ENCODE peak calls at places on chromosomes 6 and 20, in four cellular contexts. One of them, this sample, is unnamed.

GRCh38 chr6:35024601-35025054 is 116.5 kb downstream of the TCP11 start:
- DNase-seq in HCT116: peak
- DNase-seq in K562: peak
- DNase-seq in HepG2: peak
- DNase-seq in this sample: peak

GRCh38 chr6:134517145-134517658 is 199.3 kb upstream of the SGK1 start:
- DNase-seq in HCT116: no peak
- DNase-seq in K562: no peak
- DNase-seq in HepG2: peak
- DNase-seq in this sample: no peak

GRCh38 chr6:63802606-63803206 is 167.1 kb downstream of the PHF3 start:
- DNase-seq in HCT116: no peak
- DNase-seq in K562: peak
- DNase-seq in HepG2: peak
- DNase-seq in this sample: no peak

GRCh38 chr20:2330090-2330695 is 34.4 kb downstream of the TGM3 start:
- DNase-seq in HCT116: no peak
- DNase-seq in K562: no peak
- DNase-seq in HepG2: no peak
- DNase-seq in this sample: no peak

GRCh38 chr6:53673138-53673801 is 7.7 kb upstream of the KLHL31 start:
- DNase-seq in HCT116: peak
- DNase-seq in K562: no peak
- DNase-seq in HepG2: peak
- DNase-seq in this sample: peak

GRCh38 chr20:25533920-25534700 is 51.2 kb downstream of the NINL start:
- DNase-seq in HCT116: no peak
- DNase-seq in K562: no peak
- DNase-seq in HepG2: no peak
- DNase-seq in this sample: no peak

GRCh38 chr6:135144678-135145508 is 36.2 kb upstream of the MYB start:
- DNase-seq in HCT116: peak
- DNase-seq in K562: peak
- DNase-seq in HepG2: peak
- DNase-seq in this sample: no peak

GRCh38 chr6:159151266-159151855 is 17.8 kb upstream of the FNDC1 start:
- DNase-seq in HCT116: peak
- DNase-seq in K562: peak
- DNase-seq in HepG2: peak
- DNase-seq in this sample: no peak

GRCh38 chr6:100751590-100751989 is 129.5 kb downstream of the ASCC3 start:
- DNase-seq in HCT116: no peak
- DNase-seq in K562: no peak
- DNase-seq in HepG2: no peak
- DNase-seq in this sample: no peak

GRCh38 chr6:170088349-170088951 is 202.4 kb downstream of the DLL1 start:
- DNase-seq in HCT116: no peak
- DNase-seq in K562: no peak
- DNase-seq in HepG2: no peak
- DNase-seq in this sample: no peak

GRCh38 chr6:73696990-73697651 is 1.1 kb downstream of the CD109 start:
- DNase-seq in HCT116: no peak
- DNase-seq in K562: no peak
- DNase-seq in HepG2: no peak
- DNase-seq in this sample: no peak
- TF ChIP-seq TCF7L2 in HCT116: no peak
- TF ChIP-seq TCF7L2 in K562: no peak
- TF ChIP-seq TCF7L2 in HepG2: no peak
- TF ChIP-seq TCF7L2 in this sample: no peak

DNA sequence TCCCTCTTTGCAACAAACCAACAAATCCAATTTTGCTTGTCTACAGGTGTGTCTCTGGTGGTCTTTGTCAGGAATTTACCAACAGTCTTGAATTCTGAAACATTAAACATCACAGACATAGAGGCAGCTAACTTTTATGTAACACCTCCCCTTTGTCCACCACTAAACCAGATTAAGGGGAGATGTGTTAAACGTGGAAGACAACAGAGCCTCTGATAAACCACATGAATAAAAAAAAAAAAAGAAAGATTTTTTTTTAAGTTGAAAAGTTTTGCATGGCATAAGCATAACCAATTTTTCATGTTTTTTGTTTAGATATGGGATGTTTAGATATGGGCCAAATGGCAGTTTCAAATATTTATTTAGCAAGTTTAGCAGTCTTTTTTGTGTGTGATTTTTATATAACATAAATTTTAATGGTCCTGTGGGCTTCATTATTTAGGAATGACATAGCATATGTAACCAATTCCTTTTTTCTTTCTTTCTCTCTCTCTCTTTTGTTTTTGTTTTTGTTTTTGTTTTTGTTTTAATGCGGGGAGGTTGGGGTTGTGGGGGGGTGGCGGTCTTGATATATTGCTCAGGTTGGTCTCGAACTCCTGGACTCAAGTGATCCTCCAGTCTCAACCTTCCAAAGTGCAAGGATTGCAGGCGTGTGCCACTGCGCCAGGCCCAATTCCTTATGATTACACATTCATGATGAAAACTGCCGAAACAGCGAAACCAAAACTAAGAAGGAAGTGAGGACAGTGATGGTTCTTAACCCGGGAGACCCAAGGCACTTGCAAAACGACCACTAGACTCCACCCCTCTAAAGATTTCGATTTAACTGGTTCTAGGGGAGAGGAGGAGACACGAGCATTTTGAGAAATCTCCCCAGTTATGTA is 60.5 kb upstream of the BTN3A2 start:
- DNase-seq in HCT116: peak
- DNase-seq in K562: peak
- DNase-seq in HepG2: no peak
- DNase-seq in this sample: no peak
- H3K4me3 ChIP-seq in HCT116: peak
- H3K4me3 ChIP-seq in K562: peak
- H3K4me3 ChIP-seq in HepG2: peak
- H3K4me3 ChIP-seq in this sample: peak

GRCh38 chr20:63081351-63081750 is 74.6 kb upstream of the BHLHE23 start:
- DNase-seq in HCT116: no peak
- DNase-seq in K562: no peak
- DNase-seq in HepG2: no peak
- DNase-seq in this sample: no peak

GRCh38 chr20:63080811-63081210 is 74.0 kb upstream of the BHLHE23 start:
- DNase-seq in HCT116: no peak
- DNase-seq in K562: no peak
- DNase-seq in HepG2: no peak
- DNase-seq in this sample: no peak

GRCh38 chr20:63082308-63082938 is 75.7 kb upstream of the BHLHE23 start:
- DNase-seq in HCT116: no peak
- DNase-seq in K562: peak
- DNase-seq in HepG2: peak
- DNase-seq in this sample: no peak

GRCh38 chr20:63082939-63083735 is 76.4 kb upstream of the BHLHE23 start:
- DNase-seq in HCT116: no peak
- DNase-seq in K562: no peak
- DNase-seq in HepG2: no peak
- DNase-seq in this sample: no peak

GRCh38 chr20:63081831-63082230 is 75.1 kb upstream of the BHLHE23 start:
- DNase-seq in HCT116: no peak
- DNase-seq in K562: no peak
- DNase-seq in HepG2: no peak
- DNase-seq in this sample: no peak
- TF ChIP-seq SIN3A in HCT116: no peak
- TF ChIP-seq SIN3A in K562: no peak
- TF ChIP-seq SIN3A in HepG2: no peak
- TF ChIP-seq SIN3A in this sample: no peak

DNA sequence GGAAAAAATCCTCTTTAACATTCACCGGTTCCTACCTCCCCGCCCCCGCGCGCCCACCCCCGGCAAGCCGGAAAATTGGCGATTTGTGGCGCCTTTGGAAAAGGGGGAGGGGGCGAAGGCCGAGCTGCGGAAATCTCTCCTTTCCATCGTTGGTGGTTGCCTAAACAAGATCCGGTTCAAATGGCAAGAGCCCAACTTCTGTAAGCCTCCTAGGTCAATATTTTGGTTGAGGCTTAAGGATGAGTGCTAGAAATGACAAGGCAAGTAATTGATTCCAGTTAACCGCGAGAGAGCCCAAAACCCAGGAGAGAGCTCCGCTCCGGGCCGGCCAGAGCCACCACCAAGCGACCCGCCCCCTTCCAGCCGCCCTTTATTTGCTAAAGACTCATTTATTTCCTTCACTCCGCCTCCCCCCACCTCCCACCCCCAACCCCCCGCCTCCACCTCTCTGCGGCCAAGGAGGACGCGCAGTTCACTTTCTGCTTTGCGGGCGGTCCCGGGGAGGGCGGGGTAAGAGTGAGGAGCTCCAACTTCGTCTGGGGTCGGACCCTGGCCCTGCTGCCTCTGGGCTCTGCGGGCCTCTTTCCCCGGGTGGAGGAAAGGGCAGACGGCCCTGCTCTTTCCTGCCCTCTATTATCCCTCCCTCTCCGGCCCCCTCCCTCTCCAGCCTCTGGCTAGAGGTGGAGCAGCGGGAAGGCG is 838 bp upstream of the NKX2-2 start:
- DNase-seq in HCT116: no peak
- DNase-seq in K562: no peak
- DNase-seq in HepG2: no peak
- DNase-seq in this sample: no peak
- TF ChIP-seq TCF7L2 in HCT116: no peak
- TF ChIP-seq TCF7L2 in K562: no peak
- TF ChIP-seq TCF7L2 in HepG2: no peak
- TF ChIP-seq TCF7L2 in this sample: no peak

DNA sequence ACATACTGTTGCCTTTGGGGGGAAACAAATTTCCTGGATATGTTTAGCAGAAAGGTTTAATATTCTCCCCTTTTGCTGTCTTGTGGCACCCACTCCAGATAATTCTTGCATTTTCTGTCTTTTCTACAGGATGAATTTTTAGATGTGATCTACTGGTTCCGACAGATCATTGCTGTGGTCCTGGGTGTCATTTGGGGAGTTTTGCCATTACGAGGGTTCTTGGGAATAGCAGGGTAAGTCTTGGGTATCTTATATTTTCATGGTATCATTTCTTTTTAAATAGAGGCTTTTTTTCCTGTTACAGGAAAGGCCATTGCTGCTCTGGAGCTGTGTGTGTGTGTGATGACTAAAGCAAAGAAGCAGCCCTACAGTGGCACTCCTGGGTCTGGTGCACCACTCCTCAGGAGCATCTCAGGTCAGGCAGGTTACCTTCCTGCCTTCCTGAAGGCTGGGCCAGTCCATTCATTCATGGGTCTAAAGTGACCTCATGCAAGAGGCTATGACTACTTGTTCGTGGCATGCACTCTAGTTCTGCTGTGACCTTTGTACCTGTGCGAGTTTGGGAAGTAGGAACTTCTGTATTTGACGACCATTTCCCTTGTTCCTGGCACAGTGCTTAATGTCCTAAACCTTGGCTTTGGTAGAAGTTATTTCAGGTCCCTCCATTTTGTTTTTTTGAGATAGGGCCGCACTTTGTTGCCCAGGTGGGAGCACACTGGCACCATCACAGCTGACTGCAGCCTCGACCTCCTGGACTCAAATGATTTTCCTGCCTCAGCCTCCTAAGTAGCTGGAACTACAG is 2.2 kb downstream of the RAB5IF start:
- DNase-seq in HCT116: no peak
- DNase-seq in K562: no peak
- DNase-seq in HepG2: peak
- DNase-seq in this sample: no peak
- H3K4me3 ChIP-seq in HCT116: peak
- H3K4me3 ChIP-seq in K562: peak
- H3K4me3 ChIP-seq in HepG2: peak
- H3K4me3 ChIP-seq in this sample: peak

GRCh38 chr6:86477510-86478166 is 459.7 kb upstream of the HTR1E start:
- DNase-seq in HCT116: no peak
- DNase-seq in K562: no peak
- DNase-seq in HepG2: no peak
- DNase-seq in this sample: no peak
- TF ChIP-seq SIN3A in HCT116: no peak
- TF ChIP-seq SIN3A in K562: no peak
- TF ChIP-seq SIN3A in HepG2: no peak
- TF ChIP-seq SIN3A in this sample: no peak

DNA sequence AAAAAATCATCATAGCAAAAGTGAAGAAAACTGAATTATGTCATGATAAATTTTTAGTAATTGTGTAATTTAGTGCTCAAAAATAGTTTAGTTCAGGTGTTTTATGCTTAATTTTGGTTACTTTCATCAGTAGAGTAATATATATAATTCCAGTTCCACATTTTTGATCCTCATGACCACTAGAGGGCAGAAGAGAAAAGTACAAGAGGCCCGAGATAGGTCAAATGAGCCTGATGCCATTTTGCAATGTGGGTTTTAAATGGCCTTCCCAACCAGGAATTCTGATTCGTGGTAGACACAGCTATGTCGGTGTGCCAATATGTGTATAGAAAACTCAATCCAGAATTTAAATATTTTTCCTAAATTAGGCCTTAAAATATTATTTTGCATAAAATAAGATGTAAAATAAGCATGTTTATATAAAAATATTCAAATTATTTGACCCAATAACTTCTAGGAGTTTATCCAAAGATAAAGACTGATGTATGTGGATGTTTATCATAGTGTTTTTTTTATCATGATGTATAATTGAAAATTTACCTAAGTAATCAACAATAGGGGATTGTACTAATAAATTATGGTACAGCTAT is 159.7 kb upstream of the RPS6KA2 start:
- DNase-seq in HCT116: peak
- DNase-seq in K562: peak
- DNase-seq in HepG2: peak
- DNase-seq in this sample: peak
- TF ChIP-seq TCF7L2 in HCT116: no peak
- TF ChIP-seq TCF7L2 in K562: no peak
- TF ChIP-seq TCF7L2 in HepG2: no peak
- TF ChIP-seq TCF7L2 in this sample: no peak

GRCh38 chr6:37049990-37050853 is 44.8 kb downstream of the FGD2 start:
- DNase-seq in HCT116: no peak
- DNase-seq in K562: peak
- DNase-seq in HepG2: no peak
- DNase-seq in this sample: no peak
- H3K4me3 ChIP-seq in HCT116: no peak
- H3K4me3 ChIP-seq in K562: peak
- H3K4me3 ChIP-seq in HepG2: no peak
- H3K4me3 ChIP-seq in this sample: no peak

GRCh38 chr6:70008189-70008588 is 141.8 kb downstream of the COL19A1 start:
- DNase-seq in HCT116: no peak
- DNase-seq in K562: no peak
- DNase-seq in HepG2: no peak
- DNase-seq in this sample: no peak
- TF ChIP-seq SIN3A in HCT116: no peak
- TF ChIP-seq SIN3A in K562: no peak
- TF ChIP-seq SIN3A in HepG2: no peak
- TF ChIP-seq SIN3A in this sample: no peak

This sample was measured in Panc1.